ENCODE peak calls at places on chromosomes 5 and 9, in eight cellular contexts. X is AG04450, D is NT2/D1, I is cardiac muscle cell, W is SJCRH30, G is esophagus squamous epithelium, Z is transverse colon, M is tibial artery. R is an unnamed sample.

GRCh38 chr5:84113246-84114118 is 271.2 kb downstream of the EDIL3 start:
- DNase-seq in G (no peak), M (no peak), W (peak; percentile 73), I (no peak), D (no peak), Z (no peak), X (no peak), R (no peak)

GRCh38 chr5:80093796-80094195 is 58.6 kb downstream of the THBS4 start:
- DNase-seq in M (no peak), G (no peak), W (peak; percentile 34), D (no peak), I (no peak), X (no peak), Z (no peak), R (peak; percentile 29)

GRCh38 chr5:96209829-96210228 is 223.2 kb downstream of the PCSK1 start:
- DNase-seq in G (no peak), M (no peak), D (no peak), I (peak; percentile 29), Z (no peak), W (no peak), X (peak; percentile 16), R (no peak)

GRCh38 chr9:33148367-33149019 is 18.6 kb downstream of the B4GALT1 start:
- DNase-seq in M (peak; percentile 9), X (no peak), G (no peak), W (no peak), Z (peak; percentile 1), D (no peak), I (no peak), R (no peak)

GRCh38 chr5:112109331-112109993 is 309.6 kb downstream of the EPB41L4A start:
- DNase-seq in D (no peak), W (no peak), M (no peak), X (peak; percentile 83), Z (no peak), I (peak; percentile 95), G (no peak), R (no peak)

GRCh38 chr9:81542490-81542889 is 146.9 kb downstream of the TLE1 start:
- DNase-seq in I (no peak), W (no peak), X (no peak), Z (no peak), M (no peak), D (no peak), G (no peak), R (no peak)

GRCh38 chr5:55541056-55541635 is 6.4 kb upstream of the PLPP1 start:
- DNase-seq in G (no peak), X (no peak), M (no peak), W (no peak), Z (no peak), I (no peak), D (no peak), R (peak; percentile 49)

GRCh38 chr9:133777111-133777791 is 39.1 kb upstream of the SARDH start:
- DNase-seq in D (no peak), X (no peak), M (no peak), G (no peak), W (no peak), I (no peak), Z (no peak), R (no peak)

GRCh38 chr9:134389659-134390058 is 63.4 kb downstream of the RXRA start:
- DNase-seq in Z (no peak), I (no peak), W (peak; percentile 37), D (no peak), M (no peak), X (no peak), G (no peak), R (no peak)

GRCh38 chr9:116687762-116688160 is 656 bp downstream of the TRIM32 start:
- DNase-seq in M (no peak), G (no peak), D (no peak), Z (no peak), I (peak; percentile 19), W (peak; percentile 49), X (no peak), R (no peak)

GRCh38 chr5:135129307-135129706 is 95.3 kb upstream of the PITX1 start:
- DNase-seq in M (no peak), D (no peak), Z (no peak), W (no peak), X (no peak), I (no peak), G (no peak), R (no peak)

DNA sequence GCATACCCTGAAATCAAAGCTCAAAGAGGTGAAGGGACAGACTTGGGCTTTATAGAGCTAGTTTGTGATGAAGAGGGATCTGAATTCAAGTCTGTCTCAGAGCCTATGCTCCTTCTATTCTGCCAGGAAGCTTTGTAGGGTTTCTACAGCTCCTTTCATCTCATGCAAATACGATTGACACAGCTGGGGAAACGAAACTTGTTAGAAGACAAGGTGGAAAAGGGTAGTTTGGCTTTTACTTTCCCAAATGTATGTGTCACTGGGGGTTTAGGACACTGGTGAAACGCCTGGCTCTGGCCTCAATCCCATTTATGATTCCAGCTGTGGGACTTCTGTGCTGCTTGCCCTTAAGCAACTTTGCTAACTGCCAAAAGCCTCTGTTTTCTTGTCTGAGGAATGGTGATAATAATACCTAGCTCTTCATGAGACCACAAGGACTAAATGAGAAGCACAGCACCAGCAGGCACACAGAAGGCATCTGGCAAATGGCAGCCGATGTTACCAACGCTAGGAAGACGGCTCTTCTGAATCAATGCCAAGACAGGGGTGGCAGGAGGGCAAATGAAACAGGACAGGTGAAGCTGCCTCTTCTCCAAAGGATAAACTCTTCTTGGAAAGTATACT is 70.3 kb upstream of the EQTN start:
- DNase-seq in G (no peak), X (no peak), M (no peak), I (no peak), W (no peak), D (no peak), Z (no peak), R (no peak)
- H3K27me3 ChIP-seq in G (no peaks in the 10 kb centered on the region), X (peaks cover 10% of the 10 kb centered on the region), M (no peaks in the 10 kb centered on the region), I (no peaks in the 10 kb centered on the region), W (no peaks in the 10 kb centered on the region), D (no peaks in the 10 kb centered on the region), Z (no peaks in the 10 kb centered on the region), R (no peaks in the 10 kb centered on the region)

GRCh38 chr9:132743886-132744544 is 73.8 kb downstream of the GTF3C4 start:
- DNase-seq in G (no peak), X (no peak), M (no peak), W (peak; percentile 69), I (no peak), D (no peak), Z (no peak), R (no peak)

GRCh38 chr9:132745911-132746709 is 75.8 kb downstream of the GTF3C4 start:
- DNase-seq in I (no peak), D (no peak), G (no peak), M (no peak), X (no peak), Z (no peak), W (no peak), R (no peak)

GRCh38 chr9:132742821-132743311 is 72.6 kb downstream of the GTF3C4 start:
- DNase-seq in D (no peak), W (peak; percentile 31), Z (no peak), G (no peak), I (no peak), M (no peak), X (no peak), R (no peak)

GRCh38 chr9:132748450-132748849 is 78.2 kb downstream of the GTF3C4 start:
- DNase-seq in M (no peak), W (no peak), X (no peak), G (no peak), I (peak; percentile 11), Z (no peak), D (no peak), R (no peak)

GRCh38 chr9:132744881-132745761 is 74.9 kb downstream of the GTF3C4 start:
- DNase-seq in W (peak; percentile 55), X (no peak), Z (no peak), G (no peak), I (peak; percentile 6), M (no peak), D (no peak), R (peak; percentile 81)
- H3K27me3 ChIP-seq in W (peaks cover 17% of the 10 kb centered on the region), X (peaks cover 58% of the 10 kb centered on the region), Z (peaks cover 58% of the 10 kb centered on the region), G (peaks cover 68% of the 10 kb centered on the region), I (peaks cover 45% of the 10 kb centered on the region), M (peaks cover 61% of the 10 kb centered on the region), D (peaks cover 69% of the 10 kb centered on the region), R (no peaks in the 10 kb centered on the region)

GRCh38 chr9:131774636-131775035 is 34.8 kb upstream of the RAPGEF1 start:
- DNase-seq in I (no peak), M (no peak), W (no peak), Z (no peak), G (no peak), X (no peak), D (no peak), R (no peak)
- H3K27me3 ChIP-seq in I (no peaks in the 10 kb centered on the region), M (peaks cover 38% of the 10 kb centered on the region), W (peaks cover 19% of the 10 kb centered on the region), Z (peaks cover 4% of the 10 kb centered on the region), G (peaks cover 65% of the 10 kb centered on the region), X (peaks cover 15% of the 10 kb centered on the region), D (no peaks in the 10 kb centered on the region), R (peaks cover 9% of the 10 kb centered on the region)

GRCh38 chr5:146222002-146222401 is 18.6 kb downstream of the RBM27 start:
- DNase-seq in W (no peak), X (no peak), D (no peak), G (no peak), I (no peak), M (no peak), Z (no peak), R (no peak)
- H3K27me3 ChIP-seq in W (no peaks in the 10 kb centered on the region), X (no peaks in the 10 kb centered on the region), D (no peaks in the 10 kb centered on the region), G (no peaks in the 10 kb centered on the region), I (no peaks in the 10 kb centered on the region), M (no peaks in the 10 kb centered on the region), Z (no peaks in the 10 kb centered on the region), R (no peaks in the 10 kb centered on the region)

DNA sequence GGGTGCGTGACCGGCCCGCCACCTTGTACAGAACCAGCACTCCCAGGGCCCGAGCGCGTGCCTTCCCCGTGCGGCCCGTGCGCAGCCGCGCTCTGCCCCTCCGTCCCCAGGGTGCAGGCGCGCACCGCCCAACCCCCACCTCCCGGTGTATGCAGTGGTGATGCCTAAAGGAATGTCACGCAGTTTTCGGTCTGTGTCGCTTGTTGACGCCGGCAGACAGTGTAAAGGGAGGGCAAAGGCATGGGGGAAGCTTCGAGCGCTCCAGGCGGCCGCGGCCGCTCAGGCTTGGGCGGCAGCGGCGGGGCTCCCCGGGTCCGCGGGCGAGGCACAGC is 1.3 kb downstream of the LRRC26 start:
- DNase-seq in Z (no peak), W (peak; percentile 37), D (no peak), G (no peak), I (no peak), M (no peak), X (no peak), R (no peak)
- H3K27me3 ChIP-seq in Z (peaks cover 100% of the 10 kb centered on the region), W (peaks cover 38% of the 10 kb centered on the region), D (peaks cover 84% of the 10 kb centered on the region), G (peaks cover 100% of the 10 kb centered on the region), I (peaks cover 100% of the 10 kb centered on the region), M (peaks cover 97% of the 10 kb centered on the region), X (peaks cover 68% of the 10 kb centered on the region), R (peaks cover 46% of the 10 kb centered on the region)

GRCh38 chr9:101398335-101398929 is at the start of the genes MRPL50 and ZNF189:
- DNase-seq in X (peak; percentile 95), I (peak; percentile 99), Z (peak; percentile 98), W (peak; percentile 99), G (peak; percentile 91), D (peak; percentile 97), M (peak; percentile 99), R (peak; percentile 97)
- H3K27me3 ChIP-seq in X (no peaks in the 10 kb centered on the region), I (no peaks in the 10 kb centered on the region), Z (no peaks in the 10 kb centered on the region), W (no peaks in the 10 kb centered on the region), G (no peaks in the 10 kb centered on the region), D (no peaks in the 10 kb centered on the region), M (no peaks in the 10 kb centered on the region), R (no peaks in the 10 kb centered on the region)

R was measured in HAP-1.